ENCODE peak calls at places on chromosomes 2 and 18, in four cellular contexts. U is fibroblast of mammary gland, H is AG09309, O is osteoblast. M is an unnamed sample.

GRCh38 chr2:2655451-2655850 is 324.4 kb upstream of the MYT1L start:
- DNase-seq in U (no peak), O (no peak), H (no peak), M (no peak)

GRCh38 chr2:238164906-238165287 is 6.1 kb downstream of the ERFE start:
- DNase-seq in H (no peak), O (peak; percentile 57), U (no peak), M (no peak)

GRCh38 chr2:207135340-207135739 is 30.4 kb downstream of the KLF7 start:
- DNase-seq in H (no peak), U (peak; percentile 50), O (no peak), M (no peak)

GRCh38 chr2:75565523-75566449 is 5.0 kb upstream of the EVA1A start:
- DNase-seq in H (no peak), O (no peak), U (peak; percentile 69), M (no peak)

GRCh38 chr2:143001521-143001920 is 124.1 kb downstream of the KYNU start:
- DNase-seq in H (no peak), O (no peak), U (no peak), M (no peak)

GRCh38 chr2:169073972-169074751 is 4.8 kb downstream of the DHRS9 start:
- DNase-seq in U (peak; percentile 15), H (no peak), O (no peak), M (no peak)

GRCh38 chr2:136136921-136137320 is 19.0 kb upstream of the CXCR4 start:
- DNase-seq in O (no peak), H (no peak), U (no peak), M (no peak)

GRCh38 chr2:239589270-239589825 is 188.5 kb upstream of the HDAC4 start:
- DNase-seq in O (peak; percentile 47), U (no peak), H (no peak), M (no peak)

GRCh38 chr2:224885836-224886547 is 156.3 kb downstream of the DOCK10 start:
- DNase-seq in O (no peak), U (peak; percentile 92), H (peak; percentile 73), M (no peak)

GRCh38 chr2:112108238-112108832 is 29.9 kb upstream of the FBLN7 start:
- DNase-seq in H (no peak), U (no peak), O (no peak), M (no peak)

GRCh38 chr18:2570772-2571199 is 519 bp downstream of the METTL4 start:
- DNase-seq in U (peak; percentile 61), O (peak; percentile 74), H (no peak), M (peak; percentile 63)

GRCh38 chr2:144330951-144331651 is 188.8 kb downstream of the ZEB2 start:
- DNase-seq in O (peak; percentile 35), H (no peak), U (peak; percentile 19), M (no peak)

GRCh38 chr2:98293003-98293402 is 53.3 kb upstream of the CNGA3 start:
- DNase-seq in H (no peak), O (no peak), U (no peak), M (no peak)

GRCh38 chr2:233247744-233248143 is 3.7 kb upstream of the ATG16L1 start:
- DNase-seq in U (peak; percentile 73), O (no peak), H (no peak), M (no peak)

GRCh38 chr2:223815884-223816570 is 21.4 kb downstream of the AP1S3 start:
- DNase-seq in H (no peak), U (peak; percentile 75), O (no peak), M (no peak)

GRCh38 chr2:67790622-67791021 is 272.2 kb downstream of the C1D start:
- DNase-seq in H (peak; percentile 71), U (peak; percentile 91), O (peak; percentile 30), M (no peak)

GRCh38 chr2:25307949-25308557 is 33.7 kb downstream of the DNMT3A start:
- DNase-seq in H (no peak), O (no peak), U (no peak), M (no peak)

GRCh38 chr2:118095610-118096009 is 7.3 kb downstream of the INSIG2 start:
- DNase-seq in H (no peak), U (peak; percentile 67), O (no peak), M (no peak)

GRCh38 chr18:43160509-43160908 is 45.0 kb upstream of the RIT2 start:
- DNase-seq in U (peak; percentile 63), O (no peak), H (no peak), M (no peak)

GRCh38 chr18:56030060-56030459 is 442.1 kb upstream of the TCF4 start:
- DNase-seq in U (no peak), O (no peak), H (no peak), M (no peak)

GRCh38 chr2:15166878-15167277 is 394.3 kb downstream of the NBAS start:
- DNase-seq in U (no peak), H (no peak), O (no peak), M (no peak)

GRCh38 chr2:6826081-6826913 is 39.4 kb downstream of the CMPK2 start:
- DNase-seq in H (no peak), U (peak; percentile 95), O (no peak), M (no peak)

GRCh38 chr18:58135170-58135569 is 91.1 kb downstream of the NEDD4L start:
- DNase-seq in H (peak; percentile 92), O (peak; percentile 92), U (peak; percentile 87), M (no peak)

GRCh38 chr2:172806426-172807008 is 70.9 kb downstream of the RAPGEF4 start:
- DNase-seq in U (peak; percentile 72), H (no peak), O (peak; percentile 77), M (no peak)

GRCh38 chr2:183125659-183126341 is 1.6 kb downstream of the NUP35 start:
- DNase-seq in O (peak; percentile 50), H (no peak), U (no peak), M (no peak)

GRCh38 chr2:19346983-19347618 is 11.3 kb downstream of the OSR1 start:
- DNase-seq in O (peak; percentile 90), U (no peak), H (no peak), M (no peak)

GRCh38 chr18:10006261-10006903 is 92.6 kb downstream of the VAPA start:
- DNase-seq in O (peak; percentile 76), H (no peak), U (peak; percentile 47), M (no peak)

GRCh38 chr2:210792000-210792399 is 235.6 kb downstream of the CPS1 start:
- DNase-seq in O (no peak), U (no peak), H (no peak), M (no peak)

GRCh38 chr2:182733572-182733971 is 17.5 kb downstream of the DNAJC10 start:
- DNase-seq in O (no peak), U (no peak), H (no peak), M (no peak)

GRCh38 chr18:49052891-49053644 is 102.3 kb upstream of the SMAD7 start:
- DNase-seq in H (peak; percentile 94), O (peak; percentile 93), U (peak; percentile 91), M (no peak)

GRCh38 chr18:24657461-24657860 is 197.0 kb downstream of the HRH4 start:
- DNase-seq in U (no peak), O (peak; percentile 37), H (no peak), M (no peak)

GRCh38 chr2:45532171-45532570 is 78.9 kb downstream of the SRBD1 start:
- DNase-seq in H (no peak), U (no peak), O (no peak), M (no peak)

GRCh38 chr18:51751901-51752300 is 554.4 kb upstream of the MEX3C start:
- DNase-seq in H (no peak), O (no peak), U (no peak), M (no peak)

DNA sequence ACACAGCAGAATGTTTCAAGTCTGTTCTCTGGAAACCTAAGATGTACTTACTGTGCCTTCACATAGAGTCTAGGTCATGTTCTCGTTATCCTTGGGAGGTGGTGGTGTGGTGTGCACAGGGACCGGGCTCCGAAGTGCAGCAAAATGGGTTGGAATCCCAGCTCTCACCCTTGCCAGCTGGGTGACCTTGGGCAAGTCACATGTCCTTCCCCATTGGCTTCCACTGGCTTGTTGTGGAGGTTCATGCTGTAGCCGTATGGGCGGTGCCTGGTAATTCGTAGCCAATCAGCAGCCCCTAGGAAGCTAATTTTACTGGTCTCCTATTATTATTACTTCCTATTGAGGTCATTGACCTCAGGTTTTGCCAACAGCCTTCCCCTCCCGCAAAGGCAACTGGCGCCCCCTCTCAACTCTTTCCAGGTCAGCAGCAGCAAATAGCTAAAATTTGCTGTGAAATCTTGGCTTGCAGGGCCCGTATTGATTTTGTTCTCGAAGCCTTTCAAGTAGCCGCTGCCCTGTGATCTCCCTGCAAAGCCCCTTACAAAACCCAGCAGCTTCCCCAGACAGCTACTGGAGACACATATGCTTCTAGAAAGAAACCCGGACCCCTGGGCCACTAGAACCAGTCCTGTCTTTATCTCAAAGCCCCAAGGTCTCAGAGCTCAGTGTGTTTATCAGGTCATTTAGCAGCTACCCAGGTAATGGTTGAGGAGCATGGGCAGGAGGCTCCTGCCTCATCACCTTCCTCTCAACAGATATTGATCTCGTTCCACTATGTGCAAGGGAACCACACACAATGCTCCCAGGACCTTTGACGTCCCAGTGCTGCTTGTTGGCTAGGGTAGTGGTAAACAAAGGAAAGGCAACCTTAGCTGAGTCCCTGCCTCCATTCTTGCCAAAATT is 66.5 kb upstream of the SLC1A4 start:
- DNase-seq in H (no peak), U (no peak), O (peak; percentile 58), M (no peak)
- TF ChIP-seq CTCF in H (no peak), U (no peak), O (no peak), M (no peak)

GRCh38 chr2:104851236-104852160 is 2.4 kb upstream of the POU3F3 start:
- DNase-seq in H (no peak), U (no peak), O (peak; percentile 50), M (no peak)
- H3K4me3 ChIP-seq in H (no peak overlapping the region), U (no peak overlapping the region), O (peak overlapping the region; percentile 55), M (no peak overlapping the region)

DNA sequence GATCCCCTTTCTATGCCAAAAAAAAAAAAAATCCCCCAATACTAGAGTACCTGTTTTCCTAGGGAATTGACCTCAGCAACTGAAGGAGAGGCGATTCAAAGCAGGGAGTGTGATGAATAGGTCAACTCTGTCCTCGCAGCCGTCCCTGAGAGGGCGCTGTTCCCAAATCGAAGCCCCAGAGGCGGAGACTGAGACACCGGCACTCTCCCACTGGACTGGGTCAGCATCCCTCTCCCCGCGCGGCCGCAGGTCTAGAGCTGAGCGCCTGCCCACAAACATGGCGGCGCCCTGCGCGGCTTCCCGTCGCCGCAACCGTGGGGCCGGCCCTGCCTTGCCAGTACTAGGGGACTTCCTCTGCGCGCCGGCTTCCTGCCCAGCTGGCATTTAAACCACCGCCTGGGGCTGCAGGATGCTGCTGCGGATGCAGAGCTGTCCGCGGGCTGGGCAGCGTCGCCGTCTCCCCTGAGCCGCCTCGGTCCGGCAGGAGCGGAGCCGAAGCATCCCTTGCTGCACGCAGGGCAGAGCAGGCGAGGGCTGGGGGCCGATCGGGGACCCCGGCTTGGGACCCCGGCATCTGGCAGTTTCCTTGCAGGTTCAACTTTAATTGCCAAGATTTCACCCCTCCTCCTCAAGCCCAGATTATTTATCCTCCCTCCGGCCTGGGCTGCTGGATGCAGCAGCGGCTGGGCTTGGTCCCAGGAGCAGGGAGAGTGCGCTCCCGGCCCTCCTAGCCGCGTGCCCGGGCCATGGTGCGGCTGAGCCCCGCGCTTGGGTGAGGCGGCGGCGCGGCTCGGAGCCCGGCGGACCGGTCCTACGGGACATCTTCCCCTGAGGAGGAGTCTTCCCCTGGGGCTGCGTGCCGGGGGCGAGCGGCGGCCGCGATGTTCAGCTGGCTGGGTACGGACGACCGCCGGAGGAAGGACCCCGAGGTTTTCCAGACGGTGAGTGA is at the start of gene EHD3:
- DNase-seq in U (peak; percentile 77), H (peak; percentile 62), O (peak; percentile 97), M (peak; percentile 74)
- TF ChIP-seq CTCF in U (peak; percentile 50), H (peak; percentile 79), O (peak; percentile 64), M (peak; percentile 62)

DNA sequence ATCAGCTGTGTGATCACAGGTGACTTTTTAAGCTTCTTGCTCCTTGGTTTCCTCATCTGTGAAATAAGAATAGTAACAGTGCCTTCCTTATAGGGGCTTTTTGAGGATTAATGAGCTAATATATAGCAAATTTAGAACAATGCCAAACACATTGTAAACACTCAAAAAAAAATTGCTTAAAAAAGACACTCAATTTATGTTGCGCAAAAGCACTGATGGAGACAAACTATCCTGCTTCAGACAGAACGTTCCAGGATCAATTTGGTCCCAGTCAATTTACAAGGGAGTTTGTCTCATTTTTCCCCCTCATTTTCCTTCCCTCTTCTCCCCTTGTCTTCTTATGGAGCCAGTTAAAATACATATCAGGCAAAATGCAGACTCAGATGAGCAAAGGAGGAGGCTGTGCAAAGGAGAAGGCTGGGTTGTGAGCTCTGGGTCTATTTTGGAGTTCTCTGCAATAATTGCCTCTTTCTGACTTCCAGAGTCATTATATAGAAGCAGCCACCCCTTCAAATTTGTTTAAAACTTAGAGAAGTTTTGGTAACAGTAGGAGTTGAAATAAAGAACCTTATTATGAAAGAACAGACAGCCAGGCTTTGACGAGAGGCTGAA is 83.7 kb downstream of the SOCS6 start:
- DNase-seq in H (no peak), U (no peak), O (no peak), M (no peak)
- H3K4me3 ChIP-seq in H (no peak overlapping the region), U (no peak overlapping the region), O (peak overlapping the region; percentile 39), M (no peak overlapping the region)